ENCODE peak calls at places on chromosomes 5 and 9, in four cellular contexts. L, P, C and A are unnamed samples. For H3K36me3, the result is how much of the 10 kb centered on the place peaks cover.

GRCh38 chr5:135457424-135458071 is 5.4 kb upstream of the TIFAB start:
- DNase-seq in L (no peak), P (peak), C (peak), A (peak)

GRCh38 chr9:116000748-116001329 is 152.8 kb upstream of the PAPPA start:
- DNase-seq in L (no peak), P (no peak), C (no peak), A (no peak)

GRCh38 chr9:98707158-98708102 is 1.3 kb downstream of the GABBR2 start:
- DNase-seq in L (no peak), P (peak), C (peak), A (peak)

GRCh38 chr5:10307206-10308148 is at the start of gene CMBL:
- DNase-seq in L (no peak), P (peak), C (peak), A (peak)

GRCh38 chr5:140000332-140000731 is 42.8 kb downstream of the NRG2 start:
- DNase-seq in L (no peak), P (peak), C (no peak), A (peak)

GRCh38 chr9:137161558-137162483 is 8.0 kb downstream of the LRRC26 start:
- DNase-seq in L (no peak), P (no peak), C (no peak), A (no peak)

GRCh38 chr5:43555895-43556606 is 826 bp downstream of the PAIP1 start:
- DNase-seq in L (no peak), P (peak), C (peak), A (peak)

GRCh38 chr9:136644593-136645342 is 17.9 kb upstream of the EGFL7 start:
- DNase-seq in L (no peak), P (peak), C (no peak), A (peak)

GRCh38 chr5:38780950-38781349 is 64.9 kb upstream of the OSMR start:
- DNase-seq in L (no peak), P (peak), C (no peak), A (no peak)

GRCh38 chr9:83466877-83467276 is 71.3 kb downstream of the FRMD3 start:
- DNase-seq in L (no peak), P (no peak), C (no peak), A (no peak)

GRCh38 chr5:32760091-32760509 is 49.0 kb downstream of the NPR3 start:
- DNase-seq in L (no peak), P (no peak), C (no peak), A (no peak)

GRCh38 chr5:77627869-77628674 is 10.4 kb downstream of the OTP start:
- DNase-seq in L (no peak), P (no peak), C (peak), A (peak)

DNA sequence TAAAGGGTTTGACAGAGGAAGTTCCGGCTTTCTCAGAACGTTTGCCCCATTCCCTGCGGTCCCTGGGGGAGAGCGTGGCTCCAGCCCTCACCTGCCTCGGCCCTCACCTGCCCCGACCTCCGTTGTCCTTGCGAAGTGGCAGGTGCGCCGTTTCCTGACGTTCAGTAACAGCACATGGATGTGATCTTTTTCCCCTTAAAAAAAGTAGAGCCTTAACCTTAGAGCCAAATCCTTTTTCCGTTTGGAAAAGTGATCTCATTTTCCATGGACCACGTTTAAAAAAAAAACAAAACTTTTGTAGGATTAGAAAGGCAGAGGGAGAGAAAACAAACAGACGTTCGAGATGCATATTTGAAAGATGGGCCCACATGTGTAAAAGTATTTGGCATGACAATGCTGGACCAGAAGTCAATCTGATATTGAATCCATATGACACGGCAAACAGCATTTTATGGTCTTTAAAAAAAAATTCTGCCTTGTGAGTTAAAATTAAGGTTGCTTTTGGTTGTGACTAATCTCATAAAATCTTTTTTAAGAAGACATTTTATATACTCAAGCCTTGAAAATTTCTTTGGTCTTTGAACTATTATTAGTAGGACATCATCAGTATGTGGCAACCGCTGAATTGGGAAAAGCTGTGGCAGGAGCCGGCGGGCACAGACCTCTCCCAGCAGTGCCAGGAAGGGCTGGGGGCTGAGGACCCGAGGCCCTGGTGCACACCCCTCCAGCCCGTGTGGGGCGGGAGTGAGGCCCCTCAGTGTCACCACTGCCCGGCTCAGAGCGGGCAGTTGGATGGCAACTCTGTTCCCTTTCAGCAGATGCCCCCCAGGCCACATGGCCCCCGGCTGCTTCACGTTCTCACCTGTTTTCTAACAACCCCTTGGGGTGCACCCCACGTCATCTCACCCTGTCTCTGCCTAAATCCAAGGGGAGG is 42.4 kb upstream of the EXOC3 start:
- DNase-seq in L (no peak), P (no peak), C (peak), A (no peak)
- H3K27ac ChIP-seq in L (peak), P (no peak), C (peak), A (no peak)

DNA sequence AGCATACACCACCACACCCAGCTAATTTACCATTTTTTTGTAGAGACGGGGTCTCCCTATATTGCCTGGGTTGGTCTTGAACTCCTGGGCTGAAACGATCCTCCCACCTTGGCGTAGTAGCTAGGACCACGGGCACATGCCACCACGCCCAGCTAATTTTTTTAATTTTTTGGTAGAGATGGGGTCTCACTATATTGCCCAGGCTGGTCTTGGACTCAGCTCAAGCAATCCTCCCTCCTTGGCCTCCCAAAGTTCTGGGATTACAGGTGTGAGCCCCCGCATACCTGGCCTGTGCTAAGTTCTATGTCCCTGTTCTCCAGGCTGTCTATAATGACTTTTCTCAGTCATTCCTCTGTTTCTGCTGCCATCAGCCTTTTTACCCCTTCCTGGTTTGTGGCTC is 41.3 kb downstream of the ASS1 start:
- DNase-seq in L (no peak), P (no peak), C (no peak), A (peak)
- H3K36me3 ChIP-seq in L (under half), P (under half), C (under half), A (under half)

GRCh38 chr5:52692618-52693017 is 95.1 kb upstream of the ITGA1 start:
- DNase-seq in L (no peak), P (no peak), C (no peak), A (no peak)
- H3K27ac ChIP-seq in L (no peak), P (no peak), C (no peak), A (no peak)

DNA sequence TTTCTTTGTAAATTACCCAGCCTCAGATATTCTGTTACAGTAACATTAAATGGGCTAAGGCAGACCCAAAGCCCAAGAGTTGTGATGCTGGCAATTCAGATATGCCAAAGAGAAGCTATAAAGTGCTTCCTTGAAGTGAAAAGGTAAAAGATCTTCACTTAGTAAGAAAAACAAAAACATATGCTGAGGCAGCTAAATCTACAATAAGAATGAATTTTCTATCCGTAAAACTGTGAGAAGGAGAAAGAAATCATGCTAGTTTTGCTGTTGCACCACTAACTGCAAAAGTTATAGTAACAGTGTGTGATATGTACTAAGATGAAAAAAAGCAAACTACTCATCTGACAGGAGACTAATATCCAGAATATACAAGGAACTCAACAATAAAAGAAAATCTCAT is 39.9 kb downstream of the FAM114A2 start:
- DNase-seq in L (no peak), P (no peak), C (no peak), A (no peak)
- H3K36me3 ChIP-seq in L (under half), P (half or more), C (under half), A (under half)

DNA sequence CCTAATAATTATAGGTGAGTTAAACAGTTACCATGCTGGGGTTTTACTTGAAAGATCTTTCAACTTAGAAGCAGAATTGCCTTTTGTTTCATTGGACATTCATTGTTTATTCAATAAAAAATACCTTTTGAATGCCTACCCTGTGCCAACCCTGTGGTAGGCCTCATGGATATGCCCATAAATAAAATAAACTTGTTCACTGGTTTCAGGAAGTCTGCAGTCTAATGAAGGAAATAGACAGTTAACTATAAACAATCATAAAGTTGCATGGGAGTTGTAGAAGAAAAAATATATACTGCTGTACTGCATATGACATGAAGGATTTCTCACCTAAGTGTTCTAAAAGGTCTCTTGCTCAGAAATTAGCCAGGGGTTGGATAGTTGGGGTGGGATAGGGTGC is 5.3 kb upstream of the GPR21 start:
- DNase-seq in L (no peak), P (no peak), C (no peak), A (no peak)
- H3K27ac ChIP-seq in L (no peak), P (no peak), C (no peak), A (no peak)